ENCODE peak calls at places on chromosomes 16 and 17, in four cellular contexts. O, M, S and B are unnamed samples.

GRCh38 chr17:20173091-20173490 is 163.9 kb downstream of the SPECC1 start:
- DNase-seq in M (no peak), O (no peak), S (no peak), B (no peak)

GRCh38 chr16:74743668-74744299 is 30.8 kb downstream of the FA2H start:
- DNase-seq in O (no peak), S (peak; percentile 65), M (no peak), B (peak; percentile 53)

GRCh38 chr16:80984124-80984892 is 22.4 kb downstream of the CMC2 start:
- DNase-seq in O (no peak), S (no peak), M (no peak), B (no peak)

GRCh38 chr17:42519546-42520444 is 16.2 kb upstream of the NAGLU start:
- DNase-seq in S (peak; percentile 86), M (peak; percentile 96), O (no peak), B (peak; percentile 97)

GRCh38 chr17:78828470-78829185 is 12.0 kb downstream of the USP36 start:
- DNase-seq in S (peak; percentile 39), M (no peak), O (no peak), B (peak; percentile 46)

GRCh38 chr16:559411-560207 is 585 bp upstream of the PRR35 start:
- DNase-seq in M (no peak), S (no peak), O (no peak), B (no peak)

GRCh38 chr16:57191056-57191536 is 5.0 kb downstream of the RSPRY1 start:
- DNase-seq in S (peak; percentile 77), O (no peak), M (no peak), B (no peak)

GRCh38 chr17:62017496-62017895 is 47.6 kb downstream of the MED13 start:
- DNase-seq in M (no peak), O (no peak), S (peak; percentile 54), B (no peak)

GRCh38 chr17:62581769-62582168 is 45.7 kb upstream of the MRC2 start:
- DNase-seq in O (no peak), S (no peak), M (no peak), B (no peak)

GRCh38 chr17:51087072-51087757 is 33.5 kb downstream of the SPAG9 start:
- DNase-seq in S (peak; percentile 52), O (no peak), M (no peak), B (no peak)

GRCh38 chr17:42116705-42117396 is 4.3 kb downstream of the KAT2A start:
- DNase-seq in O (peak; percentile 71), M (peak; percentile 91), S (peak; percentile 67), B (peak; percentile 93)

GRCh38 chr16:78988361-78988992 is 612.1 kb downstream of the MAF start:
- DNase-seq in S (no peak), M (no peak), O (no peak), B (no peak)

GRCh38 chr17:75891022-75891604 is 5.6 kb downstream of the TRIM65 start:
- DNase-seq in S (no peak), M (no peak), O (no peak), B (peak; percentile 75)

GRCh38 chr17:72476575-72476986 is 355.8 kb downstream of the SOX9 start:
- DNase-seq in M (no peak), O (no peak), S (no peak), B (no peak)

GRCh38 chr16:84832488-84833141 is 12.8 kb downstream of the CRISPLD2 start:
- DNase-seq in S (no peak), O (no peak), M (peak; percentile 96), B (peak; percentile 97)

GRCh38 chr16:84804326-84804725 is 15.5 kb upstream of the CRISPLD2 start:
- DNase-seq in M (no peak), S (no peak), O (no peak), B (no peak)

GRCh38 chr17:59762022-59762825 is 54.8 kb downstream of the VMP1 start:
- DNase-seq in O (no peak), M (no peak), S (peak; percentile 83), B (no peak)

GRCh38 chr17:82611140-82612058 is 36.8 kb downstream of the WDR45B start:
- DNase-seq in O (no peak), M (no peak), S (no peak), B (no peak)

GRCh38 chr17:14582996-14583395 is 282.1 kb downstream of the HS3ST3B1 start:
- DNase-seq in M (no peak), O (no peak), S (no peak), B (no peak)

GRCh38 chr17:1447061-1447460 is 9.0 kb downstream of the CRK start:
- DNase-seq in M (no peak), S (no peak), O (no peak), B (no peak)

GRCh38 chr17:68424861-68425260 is 32.4 kb downstream of the WIPI1 start:
- DNase-seq in O (no peak), S (peak; percentile 7), M (no peak), B (peak; percentile 37)

GRCh38 chr16:1366712-1367299 is 15.1 kb downstream of the GNPTG start:
- DNase-seq in O (no peak), S (no peak), M (no peak), B (peak; percentile 75)

GRCh38 chr16:50900391-50900942 is 158.6 kb downstream of the CYLD start:
- DNase-seq in S (no peak), M (no peak), O (no peak), B (no peak)

GRCh38 chr17:38509008-38509771 is 80.9 kb downstream of the ARHGAP23 start:
- DNase-seq in O (peak; percentile 27), M (peak; percentile 82), S (peak; percentile 49), B (peak; percentile 94)

GRCh38 chr17:3030096-3030495 is 33.3 kb downstream of the OR1D5 start:
- DNase-seq in M (no peak), O (no peak), S (no peak), B (no peak)

GRCh38 chr16:4052096-4052495 is 64.1 kb downstream of the ADCY9 start:
- DNase-seq in M (no peak), O (no peak), S (peak; percentile 2), B (no peak)

GRCh38 chr17:30188211-30188939 is 47.1 kb downstream of the SLC6A4 start:
- DNase-seq in O (no peak), S (peak; percentile 14), M (no peak), B (no peak)

GRCh38 chr17:21295036-21295952 is 10.8 kb downstream of the MAP2K3 start:
- DNase-seq in M (no peak), S (peak; percentile 63), O (no peak), B (no peak)

GRCh38 chr17:40548982-40549680 is 16.1 kb downstream of the CCR7 start:
- DNase-seq in M (peak; percentile 72), S (peak; percentile 44), O (no peak), B (peak; percentile 82)

GRCh38 chr17:38896373-38896954 is 26.6 kb downstream of the LASP1 start:
- DNase-seq in S (no peak), O (no peak), M (no peak), B (no peak)

GRCh38 chr17:42675984-42676423 is 790 bp downstream of the PLEKHH3 start:
- DNase-seq in O (no peak), S (no peak), M (peak; percentile 72), B (peak; percentile 86)

GRCh38 chr17:45261577-45262515 is at the start of gene SPATA32:
- DNase-seq in S (no peak), M (peak; percentile 60), O (no peak), B (no peak)

GRCh38 chr16:72384651-72385050 is 212.7 kb upstream of the PMFBP1 start:
- DNase-seq in S (no peak), M (no peak), O (no peak), B (no peak)

GRCh38 chr16:48168089-48168488 is 12.3 kb upstream of the ABCC12 start:
- DNase-seq in O (no peak), S (no peak), M (no peak), B (no peak)

GRCh38 chr16:57186630-57187507 is 740 bp downstream of the RSPRY1 start:
- DNase-seq in O (peak; percentile 2), M (peak; percentile 34), S (peak; percentile 32), B (no peak)

GRCh38 chr17:76189247-76189646 is 48.2 kb upstream of the FOXJ1 start:
- DNase-seq in S (no peak), M (no peak), O (no peak), B (no peak)

GRCh38 chr16:11260596-11260966 is 4.6 kb upstream of the SOCS1 start:
- DNase-seq in M (no peak), S (no peak), O (no peak), B (no peak)

GRCh38 chr16:85363427-85363826 is 249.7 kb upstream of the GSE1 start:
- DNase-seq in M (no peak), O (no peak), S (no peak), B (no peak)

GRCh38 chr16:56311208-56312027 is 113.9 kb downstream of the AMFR start:
- DNase-seq in O (no peak), S (no peak), M (no peak), B (no peak)